ENCODE peak calls at places on chromosomes 6 and 20, in ten cellular contexts. Z, K, Q, S, P, G, O, T, I and V are unnamed samples. For H3K9me3, the result is how much of the 10 kb centered on the place peaks cover.

GRCh38 chr6:103335412-103335811 is 1524.3 kb downstream of the HACE1 start:
- DNase-seq in Z (no peak), K (no peak), Q (no peak), S (no peak), P (no peak), G (no peak), O (no peak), T (no peak), I (no peak), V (no peak)

GRCh38 chr6:41371992-41372525 is 36.7 kb downstream of the NCR2 start:
- DNase-seq in Z (no peak), K (no peak), Q (no peak), S (no peak), P (peak), G (no peak), O (peak), T (peak), I (peak), V (no peak)

GRCh38 chr20:7123457-7123856 is 356.0 kb downstream of the BMP2 start:
- DNase-seq in Z (no peak), K (no peak), Q (no peak), S (no peak), P (peak), G (peak), O (no peak), T (no peak), I (no peak), V (no peak)

GRCh38 chr6:72580281-72580940 is 41.5 kb upstream of the KCNQ5 start:
- DNase-seq in Z (no peak), K (no peak), Q (peak), S (no peak), P (no peak), G (no peak), O (no peak), T (no peak), I (peak), V (no peak)

GRCh38 chr6:1712451-1712850 is 102.7 kb downstream of the FOXC1 start:
- DNase-seq in Z (no peak), K (no peak), Q (no peak), S (no peak), P (no peak), G (no peak), O (no peak), T (no peak), I (no peak), V (no peak)

GRCh38 chr6:14676977-14677781 is 559.6 kb downstream of the CD83 start:
- DNase-seq in Z (no peak), K (no peak), Q (no peak), S (no peak), P (no peak), G (no peak), O (no peak), T (no peak), I (no peak), V (no peak)

GRCh38 chr20:34222208-34222607 is 19.0 kb upstream of the ASIP start:
- DNase-seq in Z (no peak), K (no peak), Q (peak), S (no peak), P (no peak), G (no peak), O (no peak), T (no peak), I (no peak), V (no peak)

GRCh38 chr6:30842754-30843610 is 41.3 kb upstream of the DDR1 start:
- DNase-seq in Z (no peak), K (no peak), Q (peak), S (no peak), P (no peak), G (no peak), O (no peak), T (no peak), I (peak), V (no peak)

GRCh38 chr20:47461120-47461685 is 40.5 kb upstream of the NCOA3 start:
- DNase-seq in Z (no peak), K (no peak), Q (no peak), S (no peak), P (no peak), G (no peak), O (no peak), T (no peak), I (no peak), V (no peak)

GRCh38 chr20:6178537-6178936 is 55.7 kb upstream of the FERMT1 start:
- DNase-seq in Z (no peak), K (no peak), Q (no peak), S (no peak), P (no peak), G (peak), O (no peak), T (no peak), I (peak), V (no peak)

GRCh38 chr6:153872946-153873345 is 166.1 kb upstream of the OPRM1 start:
- DNase-seq in Z (no peak), K (no peak), Q (no peak), S (no peak), P (no peak), G (no peak), O (no peak), T (no peak), I (no peak), V (no peak)

GRCh38 chr20:8756410-8756809 is 312.5 kb upstream of the PLCB4 start:
- DNase-seq in Z (peak), K (no peak), Q (no peak), S (no peak), P (no peak), G (peak), O (peak), T (no peak), I (no peak), V (no peak)

GRCh38 chr6:157019733-157020132 is 242.6 kb downstream of the ARID1B start:
- DNase-seq in Z (no peak), K (no peak), Q (peak), S (no peak), P (no peak), G (no peak), O (no peak), T (no peak), I (no peak), V (no peak)

GRCh38 chr6:47188588-47189021 is 121.1 kb downstream of the TNFRSF21 start:
- DNase-seq in Z (no peak), K (no peak), Q (no peak), S (no peak), P (no peak), G (no peak), O (no peak), T (no peak), I (no peak), V (no peak)

GRCh38 chr20:5127204-5127858 is 523 bp downstream of the CDS2 start:
- DNase-seq in Z (peak), K (peak), Q (peak), S (peak), P (peak), G (peak), O (peak), T (peak), I (peak), V (peak)

GRCh38 chr20:25299801-25300200 is 51.9 kb downstream of the PYGB start:
- DNase-seq in Z (no peak), K (peak), Q (no peak), S (no peak), P (no peak), G (no peak), O (no peak), T (no peak), I (no peak), V (no peak)

GRCh38 chr6:39731565-39731964 is 6.4 kb upstream of the KIF6 start:
- DNase-seq in Z (no peak), K (no peak), Q (no peak), S (no peak), P (no peak), G (no peak), O (no peak), T (no peak), I (no peak), V (no peak)

GRCh38 chr6:139308284-139308916 is 16.6 kb upstream of the TXLNB start:
- DNase-seq in Z (no peak), K (no peak), Q (no peak), S (no peak), P (no peak), G (no peak), O (no peak), T (no peak), I (no peak), V (no peak)

GRCh38 chr20:14337400-14338171 is at the start of gene FLRT3:
- DNase-seq in Z (peak), K (peak), Q (peak), S (no peak), P (peak), G (peak), O (peak), T (no peak), I (peak), V (no peak)

GRCh38 chr6:158408552-158409130 is 96.4 kb downstream of the TULP4 start:
- DNase-seq in Z (peak), K (no peak), Q (no peak), S (no peak), P (peak), G (peak), O (peak), T (no peak), I (peak), V (no peak)

GRCh38 chr6:150566486-150566885 is 33.2 kb upstream of the PLEKHG1 start:
- DNase-seq in Z (no peak), K (no peak), Q (no peak), S (no peak), P (no peak), G (no peak), O (no peak), T (no peak), I (no peak), V (no peak)

GRCh38 chr20:31719644-31720485 is 2.8 kb downstream of the BCL2L1 start:
- DNase-seq in Z (no peak), K (no peak), Q (no peak), S (no peak), P (no peak), G (no peak), O (no peak), T (no peak), I (no peak), V (no peak)

GRCh38 chr20:8932192-8933150 is 136.4 kb upstream of the PLCB4 start:
- DNase-seq in Z (no peak), K (no peak), Q (peak), S (no peak), P (no peak), G (peak), O (no peak), T (no peak), I (no peak), V (no peak)

GRCh38 chr20:17026346-17026745 is 200.5 kb upstream of the PCSK2 start:
- DNase-seq in Z (no peak), K (no peak), Q (no peak), S (no peak), P (no peak), G (no peak), O (no peak), T (no peak), I (no peak), V (no peak)

GRCh38 chr6:169955796-169956493 is 204.5 kb downstream of the ERMARD start:
- DNase-seq in Z (no peak), K (no peak), Q (no peak), S (no peak), P (no peak), G (no peak), O (peak), T (no peak), I (no peak), V (no peak)

GRCh38 chr6:137237413-137238170 is 18.4 kb upstream of the IFNGR1 start:
- DNase-seq in Z (no peak), K (no peak), Q (no peak), S (no peak), P (no peak), G (no peak), O (no peak), T (no peak), I (no peak), V (no peak)

GRCh38 chr6:101303474-101303873 is 90.0 kb upstream of the GRIK2 start:
- DNase-seq in Z (no peak), K (no peak), Q (no peak), S (no peak), P (no peak), G (no peak), O (no peak), T (no peak), I (no peak), V (no peak)

GRCh38 chr20:8803065-8803464 is 265.8 kb upstream of the PLCB4 start:
- DNase-seq in Z (no peak), K (no peak), Q (no peak), S (no peak), P (peak), G (peak), O (no peak), T (no peak), I (peak), V (no peak)

GRCh38 chr20:17565164-17565845 is 4.6 kb upstream of the DSTN start:
- DNase-seq in Z (no peak), K (no peak), Q (no peak), S (no peak), P (no peak), G (no peak), O (no peak), T (no peak), I (no peak), V (no peak)

DNA sequence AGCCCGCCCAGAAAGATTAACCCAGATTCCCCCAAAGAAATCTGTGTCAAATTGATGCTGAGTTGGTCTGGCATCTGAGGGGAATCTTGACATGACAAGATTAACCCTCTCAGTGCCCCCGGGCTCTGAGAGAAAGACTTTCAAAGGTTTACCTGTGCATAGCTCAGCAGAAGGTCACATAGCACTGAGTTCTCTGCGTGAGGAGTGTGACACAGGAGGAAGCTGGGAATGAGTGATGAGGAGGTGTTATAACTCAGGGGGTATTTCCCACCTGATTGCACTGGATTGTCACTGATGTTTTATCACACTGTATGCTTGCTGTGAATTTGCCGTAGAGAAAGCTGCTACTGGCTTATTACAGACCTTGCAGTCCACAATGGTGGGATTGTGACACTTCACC is 601.3 kb downstream of the DHX35 start:
- DNase-seq in Z (no peak), K (no peak), Q (no peak), S (no peak), P (no peak), G (no peak), O (no peak), T (no peak), I (no peak), V (no peak)
- H3K9me3 ChIP-seq in Z (under half), K (under half), Q (under half), S (under half), P (under half), G (under half), O (under half), T (under half), I (under half), V (under half)

GRCh38 chr20:62105592-62105991 is 16.7 kb upstream of the LSM14B start:
- DNase-seq in Z (no peak), K (no peak), Q (no peak), S (no peak), P (no peak), G (no peak), O (no peak), T (no peak), I (no peak), V (no peak)

GRCh38 chr20:62104791-62105345 is 17.4 kb upstream of the LSM14B start:
- DNase-seq in Z (no peak), K (no peak), Q (no peak), S (no peak), P (no peak), G (no peak), O (no peak), T (no peak), I (no peak), V (no peak)

GRCh38 chr20:62101078-62101477 is 21.2 kb upstream of the LSM14B start:
- DNase-seq in Z (no peak), K (no peak), Q (no peak), S (no peak), P (no peak), G (no peak), O (no peak), T (no peak), I (no peak), V (no peak)

GRCh38 chr20:62103508-62104233 is 18.6 kb upstream of the LSM14B start:
- DNase-seq in Z (no peak), K (no peak), Q (no peak), S (no peak), P (no peak), G (no peak), O (no peak), T (no peak), I (no peak), V (no peak)

GRCh38 chr20:62104234-62104789 is 18.0 kb upstream of the LSM14B start:
- DNase-seq in Z (no peak), K (no peak), Q (no peak), S (no peak), P (no peak), G (no peak), O (no peak), T (no peak), I (no peak), V (no peak)
- H3K9me3 ChIP-seq in Z (under half), K (under half), Q (half or more), S (under half), P (under half), G (half or more), O (under half), T (half or more), I (under half), V (under half)

DNA sequence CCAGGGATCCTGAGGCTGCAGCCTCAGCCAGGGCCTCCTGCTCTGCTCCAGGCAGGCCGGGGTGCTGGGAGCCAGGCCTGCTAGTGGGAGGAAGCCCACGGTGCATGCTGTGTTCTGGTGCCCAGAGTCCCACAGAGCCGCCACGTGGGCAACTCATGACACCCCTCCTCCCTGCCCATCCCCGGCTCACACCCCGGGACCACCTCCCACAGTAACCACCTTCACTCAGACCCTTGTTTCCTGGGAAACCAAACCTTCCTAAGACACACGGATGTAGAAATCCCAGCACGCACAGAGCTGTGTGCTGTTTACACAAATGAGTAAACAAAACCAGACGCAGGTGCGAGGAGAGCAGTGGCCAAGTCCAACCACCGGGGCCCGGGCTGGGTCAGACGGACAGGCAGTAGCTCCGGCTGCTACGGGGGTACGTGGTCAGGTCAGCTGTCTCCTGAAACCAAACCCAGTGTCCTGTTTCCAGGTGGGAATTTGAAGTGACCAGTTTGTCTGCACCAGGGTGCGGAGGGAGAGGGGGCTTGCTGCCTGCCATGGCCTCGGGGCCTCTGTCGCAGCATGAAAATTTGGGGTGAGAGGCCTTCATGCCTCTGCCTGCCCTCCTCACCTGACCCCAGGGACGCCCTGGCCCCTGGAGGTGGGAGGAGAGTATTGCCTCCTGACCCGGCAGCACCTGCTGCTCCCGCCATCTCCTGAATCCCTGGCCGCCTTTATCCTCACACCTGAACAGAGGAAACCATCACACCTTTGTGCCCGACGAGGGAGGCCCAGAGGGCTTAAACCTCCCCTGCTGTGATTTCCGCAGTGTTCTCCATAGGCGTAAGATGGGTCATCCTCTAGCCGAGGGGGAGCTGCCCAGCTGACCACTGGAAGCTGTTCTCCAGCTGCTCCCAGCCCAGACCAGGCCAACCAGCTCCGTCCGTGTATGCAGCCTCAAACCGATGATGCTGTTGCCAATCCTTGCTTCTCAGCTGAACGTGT is 52.0 kb upstream of the SMOC2 start:
- DNase-seq in Z (no peak), K (peak), Q (no peak), S (no peak), P (no peak), G (no peak), O (no peak), T (no peak), I (no peak), V (no peak)
- H3K9me3 ChIP-seq in Z (under half), K (under half), Q (under half), S (under half), P (under half), G (under half), O (under half), T (under half), I (under half), V (under half)

GRCh38 chr6:142954844-142955243 is 9.9 kb upstream of the HIVEP2 start:
- DNase-seq in Z (no peak), K (no peak), Q (no peak), S (no peak), P (no peak), G (no peak), O (no peak), T (no peak), I (no peak), V (no peak)
- H3K9me3 ChIP-seq in Z (under half), K (under half), Q (under half), S (under half), P (under half), G (under half), O (under half), T (under half), I (under half), V (under half)

DNA sequence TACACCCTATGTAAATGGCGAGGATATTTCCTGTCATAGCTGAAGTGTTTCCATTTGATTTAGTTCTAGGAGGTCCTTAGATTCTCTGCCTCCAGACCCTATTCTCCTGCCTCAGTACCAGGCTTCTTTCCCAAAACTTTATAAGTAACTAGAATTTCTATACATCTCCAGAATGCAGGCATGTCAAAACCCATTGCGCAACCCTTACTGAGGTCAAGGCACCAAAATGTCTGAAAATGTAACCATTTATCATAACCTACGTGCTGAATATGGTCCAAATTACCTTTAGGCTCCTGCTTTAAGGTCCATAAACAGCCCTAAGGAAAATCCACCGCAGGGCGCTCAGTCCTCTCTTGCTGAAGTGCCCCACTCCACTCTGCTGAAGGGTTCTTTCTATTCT is 37.5 kb upstream of the MC3R start:
- DNase-seq in Z (no peak), K (no peak), Q (no peak), S (no peak), P (no peak), G (no peak), O (no peak), T (no peak), I (no peak), V (no peak)
- H3K9me3 ChIP-seq in Z (under half), K (under half), Q (under half), S (under half), P (under half), G (under half), O (under half), T (under half), I (under half), V (under half)